ENCODE peak calls at places on chromosome X, in six cellular contexts. One of them, this sample, is unnamed.

GRCh38 chrX:110795645-110796510 is at the start of gene CHRDL1:
- DNase-seq in endothelial cell of umbilical vein: no peak
- DNase-seq in BE2C: peak; percentile 18
- DNase-seq in ascending aorta: no peak
- DNase-seq in GM06990: peak; percentile 7
- DNase-seq in mucosa of descending colon: peak; percentile 55
- DNase-seq in this sample: no peak

GRCh38 chrX:109475174-109475891 is 6.6 kb downstream of the GUCY2F start:
- DNase-seq in ascending aorta: no peak
- DNase-seq in BE2C: peak; percentile 42
- DNase-seq in GM06990: peak; percentile 1
- DNase-seq in mucosa of descending colon: no peak
- DNase-seq in endothelial cell of umbilical vein: peak; percentile 58
- DNase-seq in this sample: peak; percentile 11

GRCh38 chrX:107825698-107826285 is at the start of gene MID2:
- DNase-seq in ascending aorta: no peak
- DNase-seq in GM06990: no peak
- DNase-seq in mucosa of descending colon: peak; percentile 69
- DNase-seq in endothelial cell of umbilical vein: peak; percentile 53
- DNase-seq in BE2C: peak; percentile 3
- DNase-seq in this sample: peak; percentile 16

GRCh38 chrX:13212191-13212651 is 107.6 kb downstream of the ATXN3L start:
- DNase-seq in mucosa of descending colon: no peak
- DNase-seq in ascending aorta: no peak
- DNase-seq in GM06990: no peak
- DNase-seq in BE2C: no peak
- DNase-seq in endothelial cell of umbilical vein: peak; percentile 82
- DNase-seq in this sample: no peak

GRCh38 chrX:27619975-27620374 is 29.8 kb downstream of the DCAF8L2 start:
- DNase-seq in ascending aorta: no peak
- DNase-seq in BE2C: no peak
- DNase-seq in mucosa of descending colon: no peak
- DNase-seq in endothelial cell of umbilical vein: peak; percentile 53
- DNase-seq in GM06990: no peak
- DNase-seq in this sample: peak; percentile 0

GRCh38 chrX:84362184-84362838 is 139.9 kb downstream of the HDX start:
- DNase-seq in ascending aorta: no peak
- DNase-seq in BE2C: no peak
- DNase-seq in endothelial cell of umbilical vein: no peak
- DNase-seq in mucosa of descending colon: no peak
- DNase-seq in GM06990: no peak
- DNase-seq in this sample: no peak

GRCh38 chrX:21398424-21398823 is 24.2 kb downstream of the CNKSR2 start:
- DNase-seq in ascending aorta: no peak
- DNase-seq in GM06990: no peak
- DNase-seq in endothelial cell of umbilical vein: no peak
- DNase-seq in mucosa of descending colon: no peak
- DNase-seq in BE2C: peak; percentile 10
- DNase-seq in this sample: no peak

GRCh38 chrX:1111543-1112300 is 100.7 kb downstream of the CRLF2 start:
- DNase-seq in endothelial cell of umbilical vein: no peak
- DNase-seq in mucosa of descending colon: no peak
- DNase-seq in ascending aorta: no peak
- DNase-seq in BE2C: no peak
- DNase-seq in GM06990: no peak
- DNase-seq in this sample: no peak

GRCh38 chrX:101062171-101062570 is 10.3 kb upstream of the TRMT2B start:
- DNase-seq in ascending aorta: no peak
- DNase-seq in endothelial cell of umbilical vein: no peak
- DNase-seq in GM06990: no peak
- DNase-seq in mucosa of descending colon: no peak
- DNase-seq in BE2C: no peak
- DNase-seq in this sample: no peak

GRCh38 chrX:49237060-49237459 is 1.8 kb downstream of the CCDC22 start:
- DNase-seq in mucosa of descending colon: no peak
- DNase-seq in ascending aorta: no peak
- DNase-seq in BE2C: no peak
- DNase-seq in GM06990: peak; percentile 35
- DNase-seq in endothelial cell of umbilical vein: no peak
- DNase-seq in this sample: no peak
- H3K4me3 ChIP-seq in mucosa of descending colon: no peak overlapping the region
- H3K4me3 ChIP-seq in ascending aorta: no peak overlapping the region
- H3K4me3 ChIP-seq in BE2C: no peak overlapping the region
- H3K4me3 ChIP-seq in GM06990: no peak overlapping the region
- H3K4me3 ChIP-seq in endothelial cell of umbilical vein: no peak overlapping the region
- H3K4me3 ChIP-seq in this sample: no peak overlapping the region

DNA sequence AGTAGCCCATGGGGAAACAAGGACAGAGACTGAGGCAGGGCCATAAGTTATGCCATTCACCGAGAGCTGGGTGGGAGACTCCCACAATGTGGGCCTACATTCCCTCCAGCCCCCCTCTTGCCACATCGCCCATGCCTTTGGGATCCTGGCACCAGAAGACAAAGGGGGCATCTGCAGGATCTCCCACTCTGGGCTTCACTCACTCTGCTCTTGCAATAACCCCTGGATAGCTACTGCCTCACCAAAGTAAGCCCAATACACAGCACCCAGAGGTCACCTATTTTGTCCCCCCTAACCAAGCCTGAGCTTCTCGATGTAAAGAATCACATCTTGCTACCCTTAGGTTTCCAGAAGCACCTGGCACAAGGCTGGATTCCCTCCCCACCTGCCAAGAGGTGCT is 741 bp upstream of the RTL5 start:
- DNase-seq in mucosa of descending colon: no peak
- DNase-seq in BE2C: no peak
- DNase-seq in GM06990: no peak
- DNase-seq in endothelial cell of umbilical vein: no peak
- DNase-seq in ascending aorta: no peak
- DNase-seq in this sample: no peak
- H3K4me3 ChIP-seq in mucosa of descending colon: no peak overlapping the region
- H3K4me3 ChIP-seq in BE2C: peak overlapping the region; percentile 32
- H3K4me3 ChIP-seq in GM06990: no peak overlapping the region
- H3K4me3 ChIP-seq in endothelial cell of umbilical vein: no peak overlapping the region
- H3K4me3 ChIP-seq in ascending aorta: peak overlapping the region; percentile 47
- H3K4me3 ChIP-seq in this sample: peak overlapping the region; percentile 38

GRCh38 chrX:80806557-80806956 is 3.1 kb downstream of the BRWD3 start:
- DNase-seq in GM06990: no peak
- DNase-seq in endothelial cell of umbilical vein: no peak
- DNase-seq in BE2C: no peak
- DNase-seq in mucosa of descending colon: no peak
- DNase-seq in ascending aorta: no peak
- DNase-seq in this sample: no peak

GRCh38 chrX:80808160-80808735 is 1.4 kb downstream of the BRWD3 start:
- DNase-seq in mucosa of descending colon: peak; percentile 78
- DNase-seq in GM06990: peak; percentile 42
- DNase-seq in BE2C: peak; percentile 49
- DNase-seq in ascending aorta: peak; percentile 52
- DNase-seq in endothelial cell of umbilical vein: peak; percentile 87
- DNase-seq in this sample: peak; percentile 85

GRCh38 chrX:80810365-80810978 is 795 bp upstream of the BRWD3 start:
- DNase-seq in endothelial cell of umbilical vein: no peak
- DNase-seq in mucosa of descending colon: no peak
- DNase-seq in BE2C: no peak
- DNase-seq in ascending aorta: no peak
- DNase-seq in GM06990: no peak
- DNase-seq in this sample: no peak

GRCh38 chrX:80808854-80809493 is 703 bp downstream of the BRWD3 start:
- DNase-seq in BE2C: peak; percentile 6
- DNase-seq in ascending aorta: no peak
- DNase-seq in endothelial cell of umbilical vein: peak; percentile 13
- DNase-seq in GM06990: peak; percentile 36
- DNase-seq in mucosa of descending colon: peak; percentile 59
- DNase-seq in this sample: peak; percentile 31

GRCh38 chrX:80807606-80808159 is 2.0 kb downstream of the BRWD3 start:
- DNase-seq in BE2C: no peak
- DNase-seq in mucosa of descending colon: no peak
- DNase-seq in ascending aorta: no peak
- DNase-seq in endothelial cell of umbilical vein: no peak
- DNase-seq in GM06990: no peak
- DNase-seq in this sample: no peak
- H3K4me3 ChIP-seq in BE2C: peak overlapping the region; percentile 84
- H3K4me3 ChIP-seq in mucosa of descending colon: no peak overlapping the region
- H3K4me3 ChIP-seq in ascending aorta: peak overlapping the region; percentile 63
- H3K4me3 ChIP-seq in endothelial cell of umbilical vein: peak overlapping the region; percentile 74
- H3K4me3 ChIP-seq in GM06990: peak overlapping the region; percentile 60
- H3K4me3 ChIP-seq in this sample: peak overlapping the region; percentile 89

GRCh38 chrX:45200741-45201234 is at the start of gene DIPK2B:
- DNase-seq in endothelial cell of umbilical vein: peak; percentile 79
- DNase-seq in BE2C: no peak
- DNase-seq in GM06990: no peak
- DNase-seq in mucosa of descending colon: no peak
- DNase-seq in ascending aorta: no peak
- DNase-seq in this sample: no peak

GRCh38 chrX:45196701-45197100 is 4.0 kb downstream of the DIPK2B start:
- DNase-seq in GM06990: no peak
- DNase-seq in BE2C: no peak
- DNase-seq in mucosa of descending colon: no peak
- DNase-seq in endothelial cell of umbilical vein: peak; percentile 86
- DNase-seq in ascending aorta: no peak
- DNase-seq in this sample: no peak

GRCh38 chrX:45198301-45198700 is 2.4 kb downstream of the DIPK2B start:
- DNase-seq in ascending aorta: no peak
- DNase-seq in GM06990: no peak
- DNase-seq in endothelial cell of umbilical vein: peak; percentile 83
- DNase-seq in mucosa of descending colon: no peak
- DNase-seq in BE2C: no peak
- DNase-seq in this sample: no peak

GRCh38 chrX:45202171-45202570 is 1.5 kb upstream of the DIPK2B start:
- DNase-seq in endothelial cell of umbilical vein: no peak
- DNase-seq in mucosa of descending colon: no peak
- DNase-seq in BE2C: no peak
- DNase-seq in ascending aorta: no peak
- DNase-seq in GM06990: no peak
- DNase-seq in this sample: no peak

DNA sequence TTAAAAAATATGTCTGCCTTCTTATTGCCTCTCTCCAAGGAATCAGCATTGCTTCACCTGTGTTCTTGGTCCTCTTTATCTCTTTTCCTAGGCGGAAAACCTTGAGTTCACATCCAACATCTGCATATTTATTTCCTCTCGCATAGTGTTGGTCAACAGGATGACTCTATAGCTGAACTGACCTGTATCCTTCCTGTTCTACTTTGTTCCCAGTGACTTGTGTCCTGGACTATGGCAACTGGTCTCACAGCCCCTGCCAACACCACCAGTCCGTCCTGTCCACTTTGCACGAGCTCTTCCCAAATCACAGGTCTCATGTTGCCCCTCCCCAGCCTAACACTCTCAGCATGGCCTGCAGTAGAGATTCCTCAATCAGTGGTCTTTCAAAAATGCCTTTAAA is 2.0 kb downstream of the DIPK2B start:
- DNase-seq in endothelial cell of umbilical vein: peak; percentile 61
- DNase-seq in BE2C: no peak
- DNase-seq in ascending aorta: no peak
- DNase-seq in mucosa of descending colon: no peak
- DNase-seq in GM06990: no peak
- DNase-seq in this sample: no peak
- H3K4me3 ChIP-seq in endothelial cell of umbilical vein: peak overlapping the region; percentile 38
- H3K4me3 ChIP-seq in BE2C: no peak overlapping the region
- H3K4me3 ChIP-seq in ascending aorta: no peak overlapping the region
- H3K4me3 ChIP-seq in mucosa of descending colon: no peak overlapping the region
- H3K4me3 ChIP-seq in GM06990: no peak overlapping the region
- H3K4me3 ChIP-seq in this sample: no peak overlapping the region

DNA sequence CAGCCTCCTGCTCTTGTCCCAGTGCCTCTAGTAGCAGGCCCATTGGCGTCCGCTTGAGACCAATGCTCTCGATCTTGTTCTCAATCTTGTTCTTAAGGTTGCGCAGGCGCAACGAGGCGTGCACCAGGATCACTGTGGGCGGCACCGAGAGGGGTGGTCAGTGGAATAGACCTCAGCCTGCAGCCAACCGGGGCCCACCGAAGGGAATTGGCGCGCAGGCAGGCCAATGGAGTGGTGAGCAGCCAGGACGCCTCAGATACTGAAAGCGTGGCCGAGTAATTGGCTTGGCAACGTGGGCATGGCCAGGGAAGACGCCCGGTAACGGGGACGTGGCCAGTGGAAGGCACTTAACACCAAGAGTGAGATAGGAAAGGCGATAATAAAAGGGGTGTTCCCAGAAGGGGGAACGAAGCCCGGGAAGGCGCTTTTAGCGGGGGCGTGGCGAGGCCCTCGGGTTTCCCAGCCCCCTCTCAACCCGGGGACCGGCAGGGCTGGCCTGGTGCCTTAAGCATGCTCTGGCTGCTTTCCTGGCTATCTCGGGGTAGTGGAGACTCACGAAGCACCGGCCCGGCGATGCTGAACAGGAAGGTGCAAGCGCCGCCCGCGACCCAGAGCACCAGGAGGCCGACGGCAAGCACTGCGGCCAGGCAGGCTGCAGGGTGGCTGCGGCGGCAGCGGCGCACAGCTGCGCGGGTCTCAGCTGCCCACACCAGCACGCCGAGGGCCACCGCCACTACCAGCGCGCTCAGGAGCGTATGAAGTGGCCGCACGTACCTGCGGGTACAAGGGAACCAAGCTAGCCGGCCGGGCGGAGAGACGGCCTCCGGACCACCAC is 1.7 kb downstream of the PRAF2 start:
- DNase-seq in GM06990: no peak
- DNase-seq in endothelial cell of umbilical vein: peak; percentile 81
- DNase-seq in ascending aorta: peak; percentile 21
- DNase-seq in BE2C: no peak
- DNase-seq in mucosa of descending colon: peak; percentile 79
- DNase-seq in this sample: no peak
- H3K4me3 ChIP-seq in GM06990: no peak overlapping the region
- H3K4me3 ChIP-seq in endothelial cell of umbilical vein: peak overlapping the region; percentile 85
- H3K4me3 ChIP-seq in ascending aorta: peak overlapping the region; percentile 63
- H3K4me3 ChIP-seq in BE2C: peak overlapping the region; percentile 76
- H3K4me3 ChIP-seq in mucosa of descending colon: no peak overlapping the region
- H3K4me3 ChIP-seq in this sample: no peak overlapping the region

DNA sequence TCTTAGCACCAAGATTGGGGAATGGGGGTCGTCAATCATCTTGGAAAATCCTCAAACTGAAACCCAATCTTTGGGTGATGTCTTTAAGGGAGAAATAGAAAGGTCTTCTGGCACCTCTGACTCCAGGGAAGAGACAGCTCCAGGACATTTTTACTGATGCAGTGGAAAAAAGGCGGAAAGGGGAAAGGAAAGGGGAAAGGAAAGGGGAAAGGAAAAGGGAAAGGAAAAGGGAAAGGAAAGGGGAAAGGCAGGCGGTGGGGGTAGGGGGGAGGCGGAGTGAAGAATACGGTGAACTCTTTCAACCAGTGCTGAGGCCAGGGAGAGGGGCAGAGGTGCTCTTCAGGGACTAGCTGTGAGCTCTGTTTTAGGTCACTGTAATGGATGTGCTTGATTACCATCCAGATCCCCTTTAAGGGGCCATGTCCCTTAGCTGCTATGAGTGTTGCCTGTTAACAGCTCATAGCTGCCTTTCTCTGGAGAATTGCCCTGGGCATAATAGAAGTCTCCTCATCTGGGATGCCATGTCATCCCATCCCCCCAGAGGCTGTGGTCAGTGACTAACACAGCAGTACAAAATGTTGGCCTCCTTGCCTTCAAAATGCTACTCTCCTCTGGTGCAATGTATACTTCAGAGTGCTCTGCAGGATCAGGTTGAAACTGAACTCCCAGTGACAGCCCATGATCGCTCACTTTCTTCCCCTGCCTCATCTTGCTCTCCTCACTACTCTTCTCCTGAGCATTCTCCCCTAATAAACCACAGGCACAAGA is 92.4 kb upstream of the AP1S2 start:
- DNase-seq in endothelial cell of umbilical vein: no peak
- DNase-seq in ascending aorta: no peak
- DNase-seq in BE2C: no peak
- DNase-seq in mucosa of descending colon: no peak
- DNase-seq in GM06990: no peak
- DNase-seq in this sample: no peak
- H3K4me3 ChIP-seq in endothelial cell of umbilical vein: no peak overlapping the region
- H3K4me3 ChIP-seq in ascending aorta: no peak overlapping the region
- H3K4me3 ChIP-seq in BE2C: no peak overlapping the region
- H3K4me3 ChIP-seq in mucosa of descending colon: no peak overlapping the region
- H3K4me3 ChIP-seq in GM06990: no peak overlapping the region
- H3K4me3 ChIP-seq in this sample: no peak overlapping the region

GRCh38 chrX:155069414-155069813 is 1.5 kb downstream of the CMC4 start:
- DNase-seq in endothelial cell of umbilical vein: no peak
- DNase-seq in BE2C: no peak
- DNase-seq in GM06990: no peak
- DNase-seq in ascending aorta: no peak
- DNase-seq in mucosa of descending colon: no peak
- DNase-seq in this sample: no peak
- H3K4me3 ChIP-seq in endothelial cell of umbilical vein: no peak overlapping the region
- H3K4me3 ChIP-seq in BE2C: peak overlapping the region; percentile 76
- H3K4me3 ChIP-seq in GM06990: peak overlapping the region; percentile 69
- H3K4me3 ChIP-seq in ascending aorta: no peak overlapping the region
- H3K4me3 ChIP-seq in mucosa of descending colon: no peak overlapping the region
- H3K4me3 ChIP-seq in this sample: peak overlapping the region; percentile 86